ENCODE peak calls at places on chromosomes 5 and 9, in seven cellular contexts. One of them, this sample, is unnamed.

GRCh38 chr9:108444400-108445358 is 411.1 kb downstream of the ACTL7B start:
- DNase-seq in RWPE1: peak
- DNase-seq in AG10803: peak
- DNase-seq in HFFc6: peak
- DNase-seq in adrenal gland: peak
- DNase-seq in breast epithelium: no peak
- DNase-seq in mucosa of descending colon: no peak
- DNase-seq in this sample: peak

GRCh38 chr5:163094492-163095180 is 342.8 kb upstream of the CCNG1 start:
- DNase-seq in HFFc6: no peak
- DNase-seq in RWPE1: no peak
- DNase-seq in mucosa of descending colon: no peak
- DNase-seq in AG10803: no peak
- DNase-seq in breast epithelium: no peak
- DNase-seq in adrenal gland: no peak
- DNase-seq in this sample: no peak

GRCh38 chr5:173645437-173645807 is 29.0 kb upstream of the BOD1 start:
- DNase-seq in HFFc6: peak
- DNase-seq in mucosa of descending colon: no peak
- DNase-seq in RWPE1: no peak
- DNase-seq in AG10803: peak
- DNase-seq in breast epithelium: no peak
- DNase-seq in adrenal gland: no peak
- DNase-seq in this sample: no peak

GRCh38 chr9:114029311-114030170 is 48.6 kb downstream of the AMBP start:
- DNase-seq in breast epithelium: peak
- DNase-seq in HFFc6: no peak
- DNase-seq in adrenal gland: no peak
- DNase-seq in RWPE1: no peak
- DNase-seq in mucosa of descending colon: no peak
- DNase-seq in AG10803: no peak
- DNase-seq in this sample: no peak

GRCh38 chr5:40736103-40736875 is 19.5 kb downstream of the TTC33 start:
- DNase-seq in adrenal gland: no peak
- DNase-seq in HFFc6: peak
- DNase-seq in mucosa of descending colon: no peak
- DNase-seq in RWPE1: peak
- DNase-seq in breast epithelium: no peak
- DNase-seq in AG10803: peak
- DNase-seq in this sample: peak

GRCh38 chr5:135829179-135829578 is 5.3 kb upstream of the SLC25A48 start:
- DNase-seq in RWPE1: no peak
- DNase-seq in adrenal gland: no peak
- DNase-seq in AG10803: no peak
- DNase-seq in breast epithelium: no peak
- DNase-seq in HFFc6: no peak
- DNase-seq in mucosa of descending colon: no peak
- DNase-seq in this sample: no peak

GRCh38 chr9:33510264-33511183 is 13.5 kb upstream of the ANKRD18B start:
- DNase-seq in mucosa of descending colon: peak
- DNase-seq in HFFc6: peak
- DNase-seq in RWPE1: peak
- DNase-seq in AG10803: peak
- DNase-seq in adrenal gland: peak
- DNase-seq in breast epithelium: no peak
- DNase-seq in this sample: peak

GRCh38 chr5:138832218-138832617 is 42.9 kb downstream of the LRRTM2 start:
- DNase-seq in RWPE1: no peak
- DNase-seq in breast epithelium: no peak
- DNase-seq in mucosa of descending colon: no peak
- DNase-seq in HFFc6: peak
- DNase-seq in adrenal gland: no peak
- DNase-seq in AG10803: peak
- DNase-seq in this sample: no peak

GRCh38 chr5:68932830-68933434 is 160.9 kb upstream of the SLC30A5 start:
- DNase-seq in adrenal gland: no peak
- DNase-seq in AG10803: no peak
- DNase-seq in RWPE1: no peak
- DNase-seq in HFFc6: no peak
- DNase-seq in breast epithelium: no peak
- DNase-seq in mucosa of descending colon: no peak
- DNase-seq in this sample: no peak

GRCh38 chr9:13787234-13787833 is 507.8 kb upstream of the MPDZ start:
- DNase-seq in breast epithelium: no peak
- DNase-seq in mucosa of descending colon: no peak
- DNase-seq in HFFc6: peak
- DNase-seq in adrenal gland: no peak
- DNase-seq in RWPE1: no peak
- DNase-seq in AG10803: peak
- DNase-seq in this sample: no peak

GRCh38 chr5:177399903-177400868 is at the start of gene PFN3:
- DNase-seq in AG10803: peak
- DNase-seq in RWPE1: no peak
- DNase-seq in adrenal gland: no peak
- DNase-seq in mucosa of descending colon: peak
- DNase-seq in HFFc6: no peak
- DNase-seq in breast epithelium: no peak
- DNase-seq in this sample: no peak

GRCh38 chr5:91114658-91115057 is 268.5 kb downstream of the ARRDC3 start:
- DNase-seq in adrenal gland: no peak
- DNase-seq in mucosa of descending colon: no peak
- DNase-seq in HFFc6: no peak
- DNase-seq in AG10803: no peak
- DNase-seq in breast epithelium: no peak
- DNase-seq in RWPE1: no peak
- DNase-seq in this sample: no peak

DNA sequence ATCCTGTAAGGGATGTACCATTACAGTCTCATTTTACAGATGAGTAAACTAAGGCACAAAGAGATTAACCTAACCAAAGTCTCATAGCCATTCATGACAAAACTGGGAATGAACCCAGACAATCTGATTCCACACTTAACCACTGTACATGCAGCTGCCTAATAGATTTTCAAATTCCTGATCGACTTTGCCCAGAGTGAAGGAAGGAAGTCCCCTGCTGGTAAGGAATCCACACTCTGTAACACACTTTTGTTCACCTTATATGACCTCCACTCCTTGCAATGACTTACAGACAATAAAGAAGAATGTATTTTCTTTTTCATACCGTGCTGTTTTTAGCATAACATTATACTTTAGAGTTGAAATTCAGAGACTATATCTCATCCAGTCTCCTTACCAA is 31.3 kb upstream of the PLPP6 start:
- DNase-seq in breast epithelium: no peak
- DNase-seq in HFFc6: no peak
- DNase-seq in mucosa of descending colon: no peak
- DNase-seq in RWPE1: no peak
- DNase-seq in AG10803: peak
- DNase-seq in adrenal gland: no peak
- DNase-seq in this sample: no peak
- TF ChIP-seq CTCF in breast epithelium: no peak
- TF ChIP-seq CTCF in HFFc6: no peak
- TF ChIP-seq CTCF in mucosa of descending colon: no peak
- TF ChIP-seq CTCF in RWPE1: no peak
- TF ChIP-seq CTCF in AG10803: no peak
- TF ChIP-seq CTCF in adrenal gland: no peak
- TF ChIP-seq CTCF in this sample: no peak

DNA sequence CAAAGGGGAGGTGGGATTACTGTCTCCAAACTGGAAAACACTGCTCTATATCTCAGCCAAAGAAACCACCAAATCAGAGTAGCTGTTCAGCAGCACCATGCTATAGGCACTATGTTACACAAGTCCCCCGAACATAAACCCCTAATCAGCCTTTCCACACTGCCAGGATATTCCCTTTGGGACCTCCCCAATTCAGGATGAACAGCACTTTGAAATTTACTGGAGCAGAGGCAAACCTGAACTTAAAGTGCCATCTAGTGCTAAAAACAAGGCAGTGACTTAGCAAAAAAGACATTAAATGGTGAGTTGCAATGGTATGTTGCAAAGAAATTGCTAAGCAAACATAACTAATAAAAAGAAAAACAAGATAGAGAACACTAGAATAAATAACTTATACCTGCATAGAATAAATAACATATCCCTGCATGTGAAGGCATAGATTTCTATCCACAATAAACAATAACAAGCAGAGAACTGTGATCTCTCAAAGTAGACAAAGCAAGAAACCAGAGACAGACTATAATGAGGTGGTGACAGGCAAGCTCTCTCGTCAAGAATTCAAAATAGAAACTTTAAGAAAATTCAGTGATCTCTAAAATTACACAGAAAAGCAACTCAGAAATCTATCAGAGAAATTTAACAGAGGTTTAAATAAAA is 584.4 kb upstream of the ACO1 start:
- DNase-seq in AG10803: no peak
- DNase-seq in RWPE1: peak
- DNase-seq in HFFc6: no peak
- DNase-seq in adrenal gland: no peak
- DNase-seq in mucosa of descending colon: no peak
- DNase-seq in breast epithelium: no peak
- DNase-seq in this sample: no peak
- TF ChIP-seq CTCF in AG10803: no peak
- TF ChIP-seq CTCF in RWPE1: peak
- TF ChIP-seq CTCF in HFFc6: no peak
- TF ChIP-seq CTCF in adrenal gland: peak
- TF ChIP-seq CTCF in mucosa of descending colon: no peak
- TF ChIP-seq CTCF in breast epithelium: peak
- TF ChIP-seq CTCF in this sample: no peak

DNA sequence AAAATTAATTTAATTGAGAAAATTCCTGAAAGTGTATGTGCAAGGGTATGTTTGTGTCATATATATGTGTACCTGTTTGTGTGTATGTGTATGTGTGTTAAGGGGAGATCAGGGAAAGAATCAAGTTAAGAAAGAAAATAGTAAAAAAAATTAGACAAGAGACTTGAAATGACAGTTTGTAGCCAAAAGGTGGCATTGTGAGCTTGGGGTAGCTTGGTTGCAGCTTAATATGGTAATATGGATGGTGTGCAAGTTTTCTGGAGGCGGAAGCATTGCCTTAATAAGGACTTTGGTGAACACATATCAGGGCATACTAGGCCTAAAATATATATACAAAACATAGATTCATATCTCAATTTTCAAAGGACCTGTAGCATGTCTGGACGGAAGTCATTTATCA is 129.9 kb downstream of the INSYN2B start:
- DNase-seq in adrenal gland: no peak
- DNase-seq in mucosa of descending colon: no peak
- DNase-seq in RWPE1: no peak
- DNase-seq in breast epithelium: no peak
- DNase-seq in AG10803: no peak
- DNase-seq in HFFc6: no peak
- DNase-seq in this sample: no peak
- TF ChIP-seq CTCF in adrenal gland: no peak
- TF ChIP-seq CTCF in mucosa of descending colon: no peak
- TF ChIP-seq CTCF in RWPE1: no peak
- TF ChIP-seq CTCF in breast epithelium: no peak
- TF ChIP-seq CTCF in AG10803: peak
- TF ChIP-seq CTCF in HFFc6: peak
- TF ChIP-seq CTCF in this sample: no peak

GRCh38 chr9:101446732-101447131 is 11.2 kb upstream of the ALDOB start:
- DNase-seq in AG10803: no peak
- DNase-seq in breast epithelium: no peak
- DNase-seq in mucosa of descending colon: no peak
- DNase-seq in adrenal gland: no peak
- DNase-seq in HFFc6: no peak
- DNase-seq in RWPE1: no peak
- DNase-seq in this sample: no peak

GRCh38 chr9:101442248-101443136 is 6.9 kb upstream of the ALDOB start:
- DNase-seq in RWPE1: no peak
- DNase-seq in AG10803: no peak
- DNase-seq in HFFc6: no peak
- DNase-seq in adrenal gland: no peak
- DNase-seq in breast epithelium: no peak
- DNase-seq in mucosa of descending colon: no peak
- DNase-seq in this sample: no peak

GRCh38 chr9:101443358-101443757 is 7.8 kb upstream of the ALDOB start:
- DNase-seq in breast epithelium: no peak
- DNase-seq in adrenal gland: no peak
- DNase-seq in AG10803: no peak
- DNase-seq in HFFc6: no peak
- DNase-seq in RWPE1: no peak
- DNase-seq in mucosa of descending colon: no peak
- DNase-seq in this sample: no peak

GRCh38 chr9:101448680-101449070 is 13.1 kb upstream of the ALDOB start:
- DNase-seq in HFFc6: no peak
- DNase-seq in adrenal gland: no peak
- DNase-seq in breast epithelium: no peak
- DNase-seq in RWPE1: no peak
- DNase-seq in AG10803: no peak
- DNase-seq in mucosa of descending colon: no peak
- DNase-seq in this sample: no peak

DNA sequence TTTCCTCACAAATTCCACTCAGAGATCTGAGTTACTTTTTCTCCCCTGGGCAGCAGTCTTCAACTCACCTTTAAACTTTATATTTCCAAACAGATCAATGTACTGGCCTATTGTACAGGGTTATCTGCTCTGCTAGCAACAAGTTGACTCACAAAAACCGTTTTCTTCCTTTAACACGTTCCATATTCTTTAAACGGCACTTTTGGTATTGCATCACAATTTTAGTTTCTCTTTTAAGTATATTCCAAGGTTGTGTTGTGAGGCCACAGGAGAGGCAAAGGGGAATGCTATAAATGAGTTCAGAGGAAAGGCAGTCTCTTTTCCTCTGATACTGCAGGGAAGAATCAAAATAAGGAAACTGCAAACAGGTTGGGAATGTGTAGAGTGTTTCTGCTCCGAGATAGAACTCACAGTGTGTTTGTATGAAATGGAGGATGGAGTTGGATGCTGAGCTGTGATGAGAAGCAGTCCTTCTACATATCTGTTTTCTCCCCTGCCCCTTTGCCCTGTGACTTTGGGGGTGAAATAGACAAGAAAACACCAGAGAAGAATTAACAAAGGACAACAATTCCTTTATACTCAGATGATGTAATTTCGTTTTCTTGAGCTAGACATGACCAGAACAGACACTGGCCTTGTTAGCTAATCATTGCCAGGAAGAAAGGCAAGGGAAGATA is 9.9 kb upstream of the ALDOB start:
- DNase-seq in RWPE1: no peak
- DNase-seq in mucosa of descending colon: no peak
- DNase-seq in adrenal gland: no peak
- DNase-seq in AG10803: peak
- DNase-seq in HFFc6: no peak
- DNase-seq in breast epithelium: no peak
- DNase-seq in this sample: no peak
- TF ChIP-seq CTCF in RWPE1: no peak
- TF ChIP-seq CTCF in mucosa of descending colon: no peak
- TF ChIP-seq CTCF in adrenal gland: no peak
- TF ChIP-seq CTCF in AG10803: no peak
- TF ChIP-seq CTCF in HFFc6: no peak
- TF ChIP-seq CTCF in breast epithelium: no peak
- TF ChIP-seq CTCF in this sample: no peak

GRCh38 chr5:17081142-17081541 is 136.3 kb upstream of the BASP1 start:
- DNase-seq in mucosa of descending colon: no peak
- DNase-seq in AG10803: peak
- DNase-seq in HFFc6: peak
- DNase-seq in breast epithelium: no peak
- DNase-seq in adrenal gland: no peak
- DNase-seq in RWPE1: no peak
- DNase-seq in this sample: no peak
- TF ChIP-seq CTCF in mucosa of descending colon: no peak
- TF ChIP-seq CTCF in AG10803: peak
- TF ChIP-seq CTCF in HFFc6: no peak
- TF ChIP-seq CTCF in breast epithelium: no peak
- TF ChIP-seq CTCF in adrenal gland: no peak
- TF ChIP-seq CTCF in RWPE1: no peak
- TF ChIP-seq CTCF in this sample: no peak

GRCh38 chr9:73529666-73530065 is 378.0 kb downstream of the ANXA1 start:
- DNase-seq in mucosa of descending colon: no peak
- DNase-seq in RWPE1: no peak
- DNase-seq in breast epithelium: no peak
- DNase-seq in HFFc6: no peak
- DNase-seq in adrenal gland: no peak
- DNase-seq in AG10803: no peak
- DNase-seq in this sample: no peak
- TF ChIP-seq CTCF in mucosa of descending colon: no peak
- TF ChIP-seq CTCF in RWPE1: no peak
- TF ChIP-seq CTCF in breast epithelium: no peak
- TF ChIP-seq CTCF in HFFc6: no peak
- TF ChIP-seq CTCF in adrenal gland: no peak
- TF ChIP-seq CTCF in AG10803: no peak
- TF ChIP-seq CTCF in this sample: no peak

This sample was measured in Calu3.